ENCODE peak calls at places on chromosomes 13 and 19, in four cellular contexts. L is SK-N-SH, W is MM.1S, Q is PC-3. Z is an unnamed sample.
A peak's percentile ranks its signal among the peaks of the same experiment; 100 is the strongest.

GRCh38 chr19:16637535-16637934 is 9.5 kb upstream of the MED26 start:
- DNase-seq in Q (no peak), W (no peak), L (no peak), Z (no peak)

GRCh38 chr13:68056816-68057710 is 826.9 kb upstream of the PCDH9 start:
- DNase-seq in W (no peak), Q (peak; percentile 83), L (no peak), Z (no peak)

GRCh38 chr19:48635966-48636858 is 967 bp downstream of the DBP start:
- DNase-seq in L (no peak), W (no peak), Q (no peak), Z (peak; percentile 46)

GRCh38 chr19:13092608-13093260 is 9.9 kb downstream of the LYL1 start:
- DNase-seq in L (no peak), Q (no peak), W (no peak), Z (no peak)

GRCh38 chr19:3346677-3347353 is 19.6 kb upstream of the NFIC start:
- DNase-seq in W (no peak), Q (no peak), L (no peak), Z (no peak)

GRCh38 chr13:21061077-21061945 is at the start of gene LATS2:
- DNase-seq in Q (peak; percentile 94), W (peak; percentile 80), L (peak; percentile 62), Z (peak; percentile 98)

GRCh38 chr19:29528350-29528945 is 2.7 kb downstream of the VSTM2B start:
- DNase-seq in L (peak; percentile 94), Q (peak; percentile 63), W (peak; percentile 54), Z (peak; percentile 95)

GRCh38 chr13:45728759-45729158 is 26.6 kb downstream of the CBY2 start:
- DNase-seq in Q (peak; percentile 4), L (no peak), W (peak; percentile 7), Z (peak; percentile 66)

GRCh38 chr19:34343751-34344150 is 21.2 kb upstream of the GPI start:
- DNase-seq in W (no peak), L (no peak), Q (no peak), Z (no peak)

GRCh38 chr13:94433055-94433947 is 46.2 kb downstream of the DCT start:
- DNase-seq in Q (no peak), W (no peak), L (no peak), Z (peak; percentile 31)

GRCh38 chr13:100674848-100675659 is 459 bp upstream of the TMTC4 start:
- DNase-seq in L (peak; percentile 99), W (peak; percentile 99), Q (peak; percentile 94), Z (peak; percentile 98)
- H3K9ac ChIP-seq in L (peak overlapping the region; percentile 71), W (peak overlapping the region; percentile 63), Q (peak overlapping the region; percentile 66), Z (no peak overlapping the region)

GRCh38 chr13:51684076-51684475 is 99.8 kb downstream of the WDFY2 start:
- DNase-seq in W (no peak), Q (no peak), L (no peak), Z (no peak)
- H3F3A ChIP-seq in W (no peaks in the 10 kb centered on the region), Q (peaks cover 5% of the 10 kb centered on the region), L (peaks cover 6% of the 10 kb centered on the region), Z (peaks cover 12% of the 10 kb centered on the region)

GRCh38 chr19:1671716-1672037 is 19.3 kb upstream of the TCF3 start:
- DNase-seq in W (peak; percentile 63), L (no peak), Q (no peak), Z (no peak)
- H3K9ac ChIP-seq in W (peak overlapping the region; percentile 63), L (no peak overlapping the region), Q (no peak overlapping the region), Z (no peak overlapping the region)

DNA sequence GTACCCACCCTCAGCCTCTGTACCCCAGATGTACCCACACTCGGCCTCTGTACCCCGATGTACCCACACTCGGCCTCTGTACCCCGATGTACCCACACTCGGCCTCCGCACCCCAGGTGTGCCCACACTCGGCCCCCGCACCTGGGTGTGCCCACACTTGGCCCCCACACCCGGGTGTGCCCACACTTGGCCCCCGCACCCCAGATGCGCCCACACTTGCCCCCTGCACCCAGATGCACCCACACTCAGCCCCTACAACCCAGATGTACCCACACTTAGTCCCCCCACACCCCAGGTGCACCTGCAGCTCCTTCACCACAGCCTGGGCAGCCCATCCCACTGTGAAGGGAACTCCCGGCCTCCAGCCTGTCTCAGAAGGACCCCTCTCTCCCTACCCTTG is 69.7 kb downstream of the PEX11G start:
- DNase-seq in Q (no peak), W (no peak), L (no peak), Z (no peak)
- H3F3A ChIP-seq in Q (no peaks in the 10 kb centered on the region), W (no peaks in the 10 kb centered on the region), L (no peaks in the 10 kb centered on the region), Z (no peaks in the 10 kb centered on the region)

GRCh38 chr13:110387451-110388140 is 80.5 kb downstream of the COL4A2 start:
- DNase-seq in W (no peak), Q (no peak), L (no peak), Z (peak; percentile 48)
- H3K9ac ChIP-seq in W (no peak overlapping the region), Q (no peak overlapping the region), L (no peak overlapping the region), Z (no peak overlapping the region)

GRCh38 chr13:30780338-30780981 is 45.1 kb downstream of the ALOX5AP start:
- DNase-seq in W (no peak), Q (no peak), L (no peak), Z (no peak)

GRCh38 chr13:30779608-30780007 is 44.3 kb downstream of the ALOX5AP start:
- DNase-seq in Q (no peak), L (no peak), W (no peak), Z (no peak)

GRCh38 chr13:30774214-30774730 is 38.9 kb downstream of the ALOX5AP start:
- DNase-seq in L (no peak), Q (no peak), W (peak; percentile 44), Z (no peak)

DNA sequence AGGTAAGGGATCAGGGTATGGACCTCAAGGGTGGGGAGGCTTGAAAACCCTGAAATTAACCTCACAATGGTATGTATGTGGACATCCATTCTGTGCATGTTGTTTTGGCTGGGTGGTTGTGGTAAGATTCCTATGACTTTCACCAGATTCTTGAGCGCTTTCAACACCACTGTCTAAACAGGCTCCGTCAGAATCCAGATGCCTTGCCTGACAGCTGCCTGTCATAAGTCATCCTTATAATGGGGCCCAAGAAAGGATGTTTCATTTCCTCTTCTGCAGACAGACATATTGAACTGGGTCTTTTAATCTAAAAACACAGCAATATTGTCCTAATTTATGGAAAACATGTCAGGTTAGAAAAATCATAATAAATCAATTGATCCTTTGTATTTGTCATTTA is 41.3 kb downstream of the ALOX5AP start:
- DNase-seq in W (no peak), L (no peak), Q (no peak), Z (no peak)
- H3F3A ChIP-seq in W (no peaks in the 10 kb centered on the region), L (no peaks in the 10 kb centered on the region), Q (no peaks in the 10 kb centered on the region), Z (no peaks in the 10 kb centered on the region)